ENCODE peak calls at places on chromosomes 5 and 9, in seven cellular contexts. P is PC-3, A is upper lobe of right lung, D is A673, O is H9, U is suprapubic skin, L is colonic mucosa. I is an unnamed sample.
A peak's percentile ranks its signal among the peaks of the same experiment; 100 is the strongest.

GRCh38 chr9:113803811-113804589 is 72.1 kb upstream of the ZNF618 start:
- DNase-seq in D (no peak), A (no peak), O (no peak), P (no peak), L (no peak), U (no peak), I (no peak)

GRCh38 chr9:86907346-86907745 is 40.0 kb downstream of the GAS1 start:
- DNase-seq in D (no peak), P (no peak), L (no peak), U (no peak), A (no peak), O (no peak), I (no peak)

GRCh38 chr5:93010626-93011025 is 570.4 kb downstream of the NR2F1-AS1 start:
- DNase-seq in P (no peak), L (no peak), D (no peak), A (no peak), O (no peak), U (no peak), I (no peak)

GRCh38 chr9:16126042-16126441 is 573.2 kb downstream of the CCDC171 start:
- DNase-seq in D (no peak), A (no peak), P (peak; percentile 41), O (no peak), U (no peak), L (no peak), I (no peak)

GRCh38 chr5:139426222-139426885 is 13.0 kb downstream of the DNAJC18 start:
- DNase-seq in U (no peak), O (no peak), A (no peak), P (peak; percentile 4), D (no peak), L (no peak), I (no peak)

GRCh38 chr5:61575103-61575502 is 243.0 kb downstream of the ZSWIM6 start:
- DNase-seq in U (no peak), P (peak; percentile 16), O (no peak), L (no peak), A (no peak), D (peak; percentile 68), I (no peak)

GRCh38 chr9:111399772-111400563 is 69.9 kb upstream of the OR2K2 start:
- DNase-seq in O (peak; percentile 63), P (peak; percentile 69), A (no peak), L (peak; percentile 47), U (no peak), D (peak; percentile 19), I (no peak)

GRCh38 chr5:123178693-123179092 is 89.7 kb downstream of the PRDM6 start:
- DNase-seq in U (no peak), L (no peak), A (no peak), D (no peak), O (no peak), P (no peak), I (no peak)

GRCh38 chr5:33316773-33317172 is 124.0 kb upstream of the TARS1 start:
- DNase-seq in L (no peak), A (no peak), D (no peak), U (no peak), O (no peak), P (peak; percentile 75), I (no peak)

GRCh38 chr9:4077499-4078102 is 222.3 kb downstream of the GLIS3 start:
- DNase-seq in L (peak; percentile 93), O (peak; percentile 78), D (peak; percentile 81), P (peak; percentile 72), U (peak; percentile 83), A (peak; percentile 88), I (peak; percentile 82)

GRCh38 chr5:103829585-103829984 is 267.0 kb upstream of the NUDT12 start:
- DNase-seq in P (peak; percentile 74), O (no peak), U (no peak), D (no peak), L (no peak), A (no peak), I (no peak)

GRCh38 chr5:41929035-41929434 is 4.0 kb downstream of the FBXO4 start:
- DNase-seq in O (no peak), U (no peak), L (no peak), D (no peak), A (no peak), P (no peak), I (no peak)

GRCh38 chr9:72883867-72884266 is 69.0 kb downstream of the ALDH1A1 start:
- DNase-seq in A (no peak), P (no peak), D (no peak), O (no peak), U (no peak), L (peak; percentile 50), I (no peak)

GRCh38 chr9:11618241-11618805 is 1005.5 kb upstream of the PTPRD start:
- DNase-seq in O (peak; percentile 30), A (no peak), U (peak; percentile 78), P (no peak), L (no peak), D (no peak), I (peak; percentile 77)

GRCh38 chr9:91536211-91536691 is 112.6 kb upstream of the NFIL3 start:
- DNase-seq in P (peak; percentile 90), U (no peak), L (peak; percentile 63), D (no peak), A (no peak), O (no peak), I (no peak)

GRCh38 chr5:5628866-5629265 is 206.4 kb downstream of the ICE1 start:
- DNase-seq in O (no peak), U (no peak), D (no peak), A (no peak), L (no peak), P (no peak), I (no peak)

GRCh38 chr5:125668904-125669303 is 754.3 kb upstream of the GRAMD2B start:
- DNase-seq in A (no peak), L (peak; percentile 47), O (peak; percentile 32), P (peak; percentile 39), D (no peak), U (no peak), I (no peak)

DNA sequence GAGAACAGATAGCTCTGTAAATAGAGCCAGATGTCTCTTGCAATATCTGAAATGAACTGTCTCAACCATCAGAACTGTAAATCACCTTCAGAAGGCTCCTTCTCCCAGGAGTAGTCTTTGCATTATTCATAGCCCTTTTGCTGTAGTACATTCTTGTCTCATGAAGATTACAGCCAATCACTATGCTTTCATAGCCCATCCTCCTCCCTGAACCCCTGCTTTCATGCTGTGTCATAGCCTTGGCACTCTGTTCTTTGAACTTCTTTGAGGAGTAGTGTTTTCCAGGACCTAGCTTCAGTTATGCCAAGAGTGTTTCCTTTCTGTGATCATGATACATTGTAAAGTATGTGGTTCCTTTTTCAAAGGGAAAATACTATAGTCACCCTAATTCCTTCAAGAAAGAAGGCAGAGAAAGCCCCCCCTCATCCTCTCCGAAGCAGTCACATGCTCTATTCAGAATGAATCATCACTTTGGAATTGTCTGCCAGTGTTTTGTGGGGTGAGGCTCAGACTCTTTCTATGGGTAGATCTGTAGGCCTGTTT is 61.1 kb downstream of the GRIA1 start:
- DNase-seq in U (no peak), P (peak; percentile 70), A (no peak), D (peak; percentile 76), L (no peak), O (peak; percentile 31), I (no peak)
- H3K27ac ChIP-seq in U (no peak overlapping the region), P (peak overlapping the region; percentile 34), A (no peak overlapping the region), D (peak overlapping the region; percentile 87), L (no peak overlapping the region), O (peak overlapping the region; percentile 18), I (peak overlapping the region; percentile 50)

GRCh38 chr5:79561525-79561893 is 47.6 kb upstream of the HOMER1 start:
- DNase-seq in A (no peak), P (no peak), O (no peak), L (no peak), D (no peak), U (no peak), I (no peak)

GRCh38 chr5:79567926-79568549 is 44.2 kb upstream of the TENT2 start:
- DNase-seq in A (no peak), L (no peak), U (no peak), D (peak; percentile 65), O (no peak), P (peak; percentile 19), I (no peak)

GRCh38 chr5:79562351-79563246 is 48.7 kb upstream of the HOMER1 start:
- DNase-seq in A (no peak), O (no peak), U (no peak), D (peak; percentile 97), P (peak; percentile 48), L (no peak), I (no peak)

GRCh38 chr5:79563247-79563590 is 49.0 kb upstream of the TENT2 start:
- DNase-seq in P (no peak), U (no peak), D (no peak), O (no peak), A (no peak), L (no peak), I (no peak)

GRCh38 chr5:79564798-79565279 is 47.4 kb upstream of the TENT2 start:
- DNase-seq in A (no peak), U (no peak), O (no peak), D (no peak), P (no peak), L (no peak), I (no peak)
- H3K4me1 ChIP-seq in A (no peaks in the 10 kb centered on the region), U (no peaks in the 10 kb centered on the region), O (no peaks in the 10 kb centered on the region), D (peaks cover 32% of the 10 kb centered on the region), P (peaks cover 8% of the 10 kb centered on the region), L (no peaks in the 10 kb centered on the region), I (no peaks in the 10 kb centered on the region)

GRCh38 chr9:75087279-75087823 is 604 bp downstream of the NMRK1 start:
- DNase-seq in P (peak; percentile 31), L (peak; percentile 56), U (no peak), A (no peak), O (no peak), D (peak; percentile 63), I (no peak)

GRCh38 chr9:75090579-75090978 is 2.3 kb downstream of the OSTF1 start:
- DNase-seq in O (no peak), A (no peak), U (no peak), L (no peak), D (no peak), P (no peak), I (no peak)

GRCh38 chr9:75089369-75089766 is 1.1 kb downstream of the OSTF1 start:
- DNase-seq in P (no peak), L (no peak), A (no peak), U (no peak), D (no peak), O (no peak), I (no peak)

GRCh38 chr9:75087824-75088645 is at the start of the genes NMRK1 and OSTF1:
- DNase-seq in P (peak; percentile 91), L (peak; percentile 93), D (peak; percentile 96), U (peak; percentile 95), O (peak; percentile 96), A (peak; percentile 98), I (peak; percentile 96)

GRCh38 chr9:75088646-75089368 is 493 bp downstream of the OSTF1 start:
- DNase-seq in L (peak; percentile 73), A (peak; percentile 87), P (peak; percentile 58), O (peak; percentile 39), D (peak; percentile 35), U (peak; percentile 88), I (peak; percentile 84)
- TF ChIP-seq CTCF in L (peak; percentile 9), A (no peak), P (no peak), O (peak; percentile 48), D (no peak), U (peak; percentile 5), I (peak; percentile 11)

GRCh38 chr5:142508027-142508426 is 177.9 kb downstream of the FGF1 start:
- DNase-seq in O (no peak), U (no peak), D (no peak), P (no peak), L (no peak), A (no peak), I (no peak)
- H3K27ac ChIP-seq in O (no peak overlapping the region), U (no peak overlapping the region), D (no peak overlapping the region), P (no peak overlapping the region), L (no peak overlapping the region), A (peak overlapping the region; percentile 20), I (peak overlapping the region; percentile 51)

GRCh38 chr5:65034029-65034781 is 265.5 kb downstream of the CWC27 start:
- DNase-seq in O (no peak), P (no peak), U (no peak), L (no peak), A (no peak), D (no peak), I (no peak)
- H3K4me1 ChIP-seq in O (peaks cover 3% of the 10 kb centered on the region), P (peaks cover 14% of the 10 kb centered on the region), U (peaks cover 22% of the 10 kb centered on the region), L (no peaks in the 10 kb centered on the region), A (peaks cover 23% of the 10 kb centered on the region), D (peaks cover 11% of the 10 kb centered on the region), I (peaks cover 4% of the 10 kb centered on the region)

I was measured in left lung.